ENCODE peak calls at places on chromosome 22, in five cellular contexts. S, L, H, N and V are unnamed samples.

GRCh38 chr22:46655861-46656608 is 35.8 kb downstream of the GRAMD4 start:
- DNase-seq in H (no peak), N (no peak), S (no peak), L (no peak), V (no peak)

GRCh38 chr22:34333285-34333684 is 413.0 kb upstream of the LARGE1 start:
- DNase-seq in S (no peak), H (no peak), L (no peak), N (no peak), V (no peak)

GRCh38 chr22:36282078-36282831 is 29.3 kb downstream of the APOL1 start:
- DNase-seq in N (no peak), L (no peak), H (no peak), S (no peak), V (no peak)

GRCh38 chr22:20141186-20142077 is 9.4 kb downstream of the CCDC188 start:
- DNase-seq in L (no peak), S (peak), H (peak), N (no peak), V (no peak)

GRCh38 chr22:18068381-18068988 is 9.3 kb upstream of the PEX26 start:
- DNase-seq in S (no peak), H (peak), L (no peak), N (no peak), V (no peak)

GRCh38 chr22:46675938-46676337 is 55.8 kb downstream of the GRAMD4 start:
- DNase-seq in S (no peak), N (no peak), H (no peak), L (no peak), V (no peak)

GRCh38 chr22:50517495-50518260 is 7.7 kb downstream of the SCO2 start:
- DNase-seq in H (no peak), N (no peak), L (no peak), S (no peak), V (no peak)

GRCh38 chr22:42294034-42294985 is 23.9 kb upstream of the TCF20 start:
- DNase-seq in S (peak), L (peak), N (peak), H (peak), V (peak)

GRCh38 chr22:35334010-35334409 is 34.3 kb downstream of the TOM1 start:
- DNase-seq in L (no peak), N (no peak), H (no peak), S (no peak), V (no peak)

GRCh38 chr22:22111267-22111751 is 128.7 kb upstream of the TOP3B start:
- DNase-seq in H (peak), N (no peak), L (no peak), S (peak), V (peak)

GRCh38 chr22:36252754-36253522 is at the start of gene APOL1:
- DNase-seq in H (peak), N (no peak), S (no peak), L (no peak), V (peak)

GRCh38 chr22:38614331-38615122 is 41.7 kb downstream of the FAM227A start:
- DNase-seq in N (no peak), H (no peak), S (no peak), L (no peak), V (no peak)

GRCh38 chr22:30609260-30610185 is 2.5 kb downstream of the TCN2 start:
- DNase-seq in S (peak), N (no peak), L (no peak), H (peak), V (peak)

GRCh38 chr22:35854334-35854733 is 136.7 kb downstream of the APOL5 start:
- DNase-seq in S (no peak), N (no peak), L (no peak), H (no peak), V (no peak)

GRCh38 chr22:38205261-38206128 is 3.7 kb downstream of the MAFF start:
- DNase-seq in N (no peak), H (no peak), L (no peak), S (no peak), V (no peak)

GRCh38 chr22:48105254-48105653 is 1342.8 kb downstream of the TBC1D22A start:
- DNase-seq in L (no peak), H (no peak), S (no peak), N (no peak), V (no peak)

GRCh38 chr22:39984006-39984405 is 10.7 kb upstream of the FAM83F start:
- DNase-seq in H (no peak), L (no peak), N (no peak), S (no peak), V (no peak)

GRCh38 chr22:36395061-36395849 is 7.5 kb upstream of the MYH9 start:
- DNase-seq in N (no peak), L (no peak), S (no peak), H (no peak), V (no peak)

GRCh38 chr22:19691721-19692341 is 22.5 kb upstream of the SEPTIN5 start:
- DNase-seq in H (peak), N (no peak), L (peak), S (no peak), V (peak)